ENCODE peak calls at places on chromosomes 11 and 22, in eight cellular contexts. L, N, S, T, U, P, C and Z are unnamed samples.
A peak's percentile ranks its signal among the peaks of the same experiment; 100 is the strongest.

GRCh38 chr11:118742304-118742703 is 48.7 kb downstream of the DDX6 start:
- DNase-seq in L (no peak), N (no peak), S (no peak), T (no peak), U (no peak), P (no peak), C (no peak), Z (no peak)

GRCh38 chr11:2800655-2801531 is 84.7 kb downstream of the CDKN1C start:
- DNase-seq in L (peak; percentile 8), N (no peak), S (no peak), T (no peak), U (no peak), P (no peak), C (no peak), Z (peak; percentile 12)

GRCh38 chr11:71518506-71519471 is 8.3 kb upstream of the KRTAP5-7 start:
- DNase-seq in L (no peak), N (no peak), S (no peak), T (no peak), U (no peak), P (no peak), C (no peak), Z (no peak)

GRCh38 chr11:370087-370941 is 1.0 kb downstream of the B4GALNT4 start:
- DNase-seq in L (no peak), N (no peak), S (no peak), T (peak; percentile 82), U (no peak), P (no peak), C (no peak), Z (no peak)

GRCh38 chr11:93942176-93942575 is 79.0 kb upstream of the HEPHL1 start:
- DNase-seq in L (no peak), N (no peak), S (no peak), T (no peak), U (no peak), P (peak; percentile 49), C (no peak), Z (no peak)

GRCh38 chr22:47172771-47173534 is 410.5 kb downstream of the TBC1D22A start:
- DNase-seq in L (peak; percentile 3), N (no peak), S (no peak), T (no peak), U (no peak), P (no peak), C (no peak), Z (no peak)

GRCh38 chr11:15901790-15902189 is 454.6 kb downstream of the SOX6 start:
- DNase-seq in L (no peak), N (no peak), S (no peak), T (no peak), U (no peak), P (no peak), C (no peak), Z (no peak)

GRCh38 chr11:112400615-112401014 is 140.0 kb upstream of the PLET1 start:
- DNase-seq in L (no peak), N (no peak), S (no peak), T (no peak), U (no peak), P (no peak), C (no peak), Z (no peak)

GRCh38 chr11:105296806-105297205 is 157.2 kb upstream of the CARD18 start:
- DNase-seq in L (no peak), N (no peak), S (no peak), T (no peak), U (no peak), P (no peak), C (no peak), Z (no peak)

GRCh38 chr11:64209563-64209843 is 3.0 kb downstream of the FERMT3 start:
- DNase-seq in L (no peak), N (no peak), S (no peak), T (no peak), U (no peak), P (no peak), C (no peak), Z (no peak)

GRCh38 chr22:48434156-48434867 is 1393.4 kb downstream of the BRD1 start:
- DNase-seq in L (no peak), N (no peak), S (no peak), T (no peak), U (no peak), P (no peak), C (no peak), Z (no peak)

GRCh38 chr11:125465254-125465653 is 30.8 kb downstream of the FEZ1 start:
- DNase-seq in L (no peak), N (no peak), S (no peak), T (peak; percentile 65), U (no peak), P (no peak), C (no peak), Z (no peak)

GRCh38 chr22:29840498-29840897 is 2.4 kb upstream of the ASCC2 start:
- DNase-seq in L (no peak), N (no peak), S (no peak), T (no peak), U (no peak), P (no peak), C (no peak), Z (no peak)

GRCh38 chr11:88428959-88429358 is 91.4 kb upstream of the CTSC start:
- DNase-seq in L (no peak), N (no peak), S (no peak), T (peak; percentile 26), U (no peak), P (no peak), C (no peak), Z (no peak)

GRCh38 chr11:9263840-9264380 is 1.2 kb downstream of the DENND5A start:
- DNase-seq in L (no peak), N (no peak), S (no peak), T (no peak), U (peak; percentile 28), P (peak; percentile 48), C (peak; percentile 22), Z (no peak)

GRCh38 chr11:115566185-115566765 is 62.1 kb upstream of the CADM1 start:
- DNase-seq in L (no peak), N (no peak), S (no peak), T (no peak), U (no peak), P (no peak), C (no peak), Z (no peak)

GRCh38 chr11:121291896-121292502 is 572 bp upstream of the SC5D start:
- DNase-seq in L (no peak), N (no peak), S (no peak), T (peak; percentile 36), U (no peak), P (no peak), C (no peak), Z (no peak)

GRCh38 chr22:25051073-25051472 is 98.6 kb downstream of the KIAA1671 start:
- DNase-seq in L (no peak), N (no peak), S (no peak), T (peak; percentile 65), U (no peak), P (no peak), C (no peak), Z (no peak)
- TF ChIP-seq CTCF in L (no peak), N (no peak), S (peak; percentile 72), T (peak; percentile 71), U (peak; percentile 36), P (peak; percentile 42), C (peak; percentile 24), Z (no peak)

DNA sequence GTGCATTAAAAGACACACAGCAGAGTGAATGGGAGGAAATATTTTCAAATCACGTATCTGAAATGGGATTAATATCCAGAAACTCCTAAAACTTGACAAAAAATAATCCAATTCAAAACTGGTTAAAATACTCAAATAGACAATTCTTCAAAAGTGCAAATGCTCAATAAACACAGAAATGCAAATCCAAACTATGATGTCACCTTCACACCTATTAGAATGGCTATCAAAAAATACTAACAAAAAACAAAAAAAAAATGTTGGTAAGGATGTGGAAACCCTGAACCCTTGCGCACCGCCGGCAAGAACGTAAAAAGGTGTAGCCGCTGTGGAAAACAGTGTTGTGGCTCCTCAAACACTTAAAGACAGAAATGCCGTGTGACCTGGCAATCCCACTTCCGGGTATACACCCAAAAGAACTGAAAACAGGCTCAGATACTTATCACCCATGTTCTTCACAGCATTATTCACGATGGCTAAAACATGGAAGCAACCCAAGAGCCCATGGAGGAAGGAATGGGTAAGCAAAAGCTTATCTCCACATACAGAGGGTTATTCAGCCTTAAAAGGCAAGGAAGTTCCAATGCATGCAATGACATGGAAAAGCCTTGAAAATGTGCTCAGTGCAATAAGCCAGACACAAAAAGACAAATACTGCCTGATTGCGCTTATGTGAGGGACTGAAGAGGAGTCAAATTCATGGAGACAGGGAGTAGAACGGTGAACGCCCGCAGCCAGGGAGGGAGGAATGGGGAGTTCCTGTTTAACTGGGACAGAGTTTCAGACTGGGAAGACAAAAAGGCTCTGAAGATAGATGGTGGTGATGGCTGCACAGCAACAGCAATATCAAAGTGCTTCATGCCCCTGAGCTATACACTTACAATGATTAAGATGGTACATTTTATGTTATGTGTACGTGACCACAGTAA is 19.6 kb downstream of the BRD1 start:
- DNase-seq in L (no peak), N (no peak), S (no peak), T (no peak), U (no peak), P (no peak), C (peak; percentile 55), Z (no peak)
- H3K27ac ChIP-seq in L (no peak overlapping the region), N (no peak overlapping the region), S (no peak overlapping the region), T (peak overlapping the region; percentile 42), U (no peak overlapping the region), P (no peak overlapping the region), C (peak overlapping the region; percentile 19), Z (no peak overlapping the region)

GRCh38 chr11:20596629-20597129 is 2.7 kb upstream of the SLC6A5 start:
- DNase-seq in L (no peak), N (no peak), S (no peak), T (peak; percentile 88), U (no peak), P (no peak), C (no peak), Z (no peak)

GRCh38 chr11:20594274-20595061 is 4.9 kb upstream of the SLC6A5 start:
- DNase-seq in L (no peak), N (no peak), S (no peak), T (no peak), U (no peak), P (no peak), C (no peak), Z (no peak)

GRCh38 chr11:20589796-20590195 is 9.6 kb upstream of the SLC6A5 start:
- DNase-seq in L (no peak), N (no peak), S (no peak), T (no peak), U (no peak), P (no peak), C (no peak), Z (no peak)

GRCh38 chr11:20595101-20595500 is 4.3 kb upstream of the SLC6A5 start:
- DNase-seq in L (no peak), N (no peak), S (no peak), T (no peak), U (no peak), P (no peak), C (no peak), Z (no peak)

DNA sequence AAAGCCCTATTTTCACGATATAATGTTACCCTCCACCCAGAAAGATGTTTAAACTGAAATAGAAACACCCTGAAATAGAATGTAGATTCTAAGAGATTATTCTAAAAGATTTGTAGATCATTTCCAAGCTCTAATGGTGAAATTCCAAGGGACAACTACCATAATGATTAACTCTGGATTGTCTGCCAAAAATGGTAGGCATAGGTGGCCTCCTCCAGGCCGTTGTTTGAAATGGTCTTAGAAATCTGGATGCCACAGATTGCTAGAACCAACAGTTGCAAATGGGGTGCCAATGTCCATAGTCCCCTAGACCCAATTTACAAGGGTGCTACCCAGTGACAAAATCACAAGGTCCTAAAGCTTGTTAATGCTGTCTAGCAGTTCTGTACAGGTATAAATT is 6.7 kb upstream of the SLC6A5 start:
- DNase-seq in L (no peak), N (no peak), S (no peak), T (no peak), U (no peak), P (no peak), C (no peak), Z (no peak)
- TF ChIP-seq CTCF in L (no peak), N (no peak), S (no peak), T (peak; percentile 21), U (no peak), P (no peak), C (no peak), Z (no peak)

GRCh38 chr11:35216962-35217667 is 78.1 kb downstream of the CD44 start:
- DNase-seq in L (no peak), N (no peak), S (no peak), T (no peak), U (no peak), P (peak; percentile 42), C (peak; percentile 42), Z (no peak)
- H3K27ac ChIP-seq in L (peak overlapping the region; percentile 7), N (peak overlapping the region; percentile 57), S (peak overlapping the region; percentile 72), T (no peak overlapping the region), U (no peak overlapping the region), P (peak overlapping the region; percentile 85), C (peak overlapping the region; percentile 32), Z (no peak overlapping the region)